ENCODE peak calls at places on chromosome 12, in ten cellular contexts. One of them, this sample, is unnamed.

GRCh38 chr12:71592841-71593240 is 70.8 kb downstream of the ZFC3H1 start:
- DNase-seq in tibial artery: no peak
- DNase-seq in HFFc6: no peak
- DNase-seq in GM23338: no peak
- DNase-seq in stomach: no peak
- DNase-seq in kidney: no peak
- DNase-seq in fibroblast of the aortic adventitia: no peak
- DNase-seq in astrocyte: no peak
- DNase-seq in ovary: no peak
- DNase-seq in progenitor cell of endocrine pancreas: no peak
- DNase-seq in this sample: no peak

GRCh38 chr12:108419949-108420348 is 80.8 kb upstream of the CMKLR1 start:
- DNase-seq in GM23338: no peak
- DNase-seq in kidney: no peak
- DNase-seq in tibial artery: no peak
- DNase-seq in HFFc6: no peak
- DNase-seq in fibroblast of the aortic adventitia: no peak
- DNase-seq in stomach: no peak
- DNase-seq in progenitor cell of endocrine pancreas: no peak
- DNase-seq in astrocyte: no peak
- DNase-seq in ovary: no peak
- DNase-seq in this sample: no peak

GRCh38 chr12:51631591-51631990 is 40.6 kb downstream of the SCN8A start:
- DNase-seq in astrocyte: peak
- DNase-seq in tibial artery: no peak
- DNase-seq in stomach: no peak
- DNase-seq in kidney: no peak
- DNase-seq in ovary: no peak
- DNase-seq in fibroblast of the aortic adventitia: peak
- DNase-seq in progenitor cell of endocrine pancreas: no peak
- DNase-seq in GM23338: no peak
- DNase-seq in HFFc6: peak
- DNase-seq in this sample: no peak

GRCh38 chr12:111699962-111700361 is 14.1 kb downstream of the ACAD10 start:
- DNase-seq in GM23338: no peak
- DNase-seq in fibroblast of the aortic adventitia: no peak
- DNase-seq in HFFc6: no peak
- DNase-seq in ovary: no peak
- DNase-seq in tibial artery: no peak
- DNase-seq in stomach: no peak
- DNase-seq in progenitor cell of endocrine pancreas: no peak
- DNase-seq in astrocyte: no peak
- DNase-seq in kidney: no peak
- DNase-seq in this sample: no peak

GRCh38 chr12:98686603-98687002 is 41.5 kb downstream of the APAF1 start:
- DNase-seq in tibial artery: no peak
- DNase-seq in GM23338: no peak
- DNase-seq in progenitor cell of endocrine pancreas: no peak
- DNase-seq in HFFc6: no peak
- DNase-seq in kidney: no peak
- DNase-seq in astrocyte: no peak
- DNase-seq in ovary: no peak
- DNase-seq in fibroblast of the aortic adventitia: no peak
- DNase-seq in stomach: no peak
- DNase-seq in this sample: no peak

GRCh38 chr12:57216014-57216891 is at the start of gene NXPH4:
- DNase-seq in tibial artery: no peak
- DNase-seq in progenitor cell of endocrine pancreas: no peak
- DNase-seq in GM23338: peak
- DNase-seq in kidney: no peak
- DNase-seq in stomach: peak
- DNase-seq in fibroblast of the aortic adventitia: no peak
- DNase-seq in HFFc6: no peak
- DNase-seq in ovary: no peak
- DNase-seq in astrocyte: no peak
- DNase-seq in this sample: no peak

GRCh38 chr12:13811061-13811460 is 170.3 kb downstream of the GRIN2B start:
- DNase-seq in GM23338: no peak
- DNase-seq in progenitor cell of endocrine pancreas: no peak
- DNase-seq in stomach: no peak
- DNase-seq in kidney: no peak
- DNase-seq in astrocyte: no peak
- DNase-seq in fibroblast of the aortic adventitia: no peak
- DNase-seq in tibial artery: no peak
- DNase-seq in ovary: no peak
- DNase-seq in HFFc6: no peak
- DNase-seq in this sample: no peak

GRCh38 chr12:78229491-78230209 is 399.0 kb downstream of the NAV3 start:
- DNase-seq in HFFc6: peak
- DNase-seq in astrocyte: peak
- DNase-seq in progenitor cell of endocrine pancreas: no peak
- DNase-seq in GM23338: peak
- DNase-seq in stomach: no peak
- DNase-seq in tibial artery: no peak
- DNase-seq in fibroblast of the aortic adventitia: peak
- DNase-seq in kidney: no peak
- DNase-seq in ovary: peak
- DNase-seq in this sample: peak

GRCh38 chr12:119685375-119685774 is 17.4 kb downstream of the PRKAB1 start:
- DNase-seq in fibroblast of the aortic adventitia: no peak
- DNase-seq in stomach: no peak
- DNase-seq in HFFc6: no peak
- DNase-seq in astrocyte: no peak
- DNase-seq in tibial artery: no peak
- DNase-seq in GM23338: no peak
- DNase-seq in ovary: no peak
- DNase-seq in progenitor cell of endocrine pancreas: no peak
- DNase-seq in kidney: no peak
- DNase-seq in this sample: no peak

GRCh38 chr12:47705239-47705570 is 625 bp downstream of the RPAP3 start:
- DNase-seq in GM23338: no peak
- DNase-seq in HFFc6: no peak
- DNase-seq in kidney: no peak
- DNase-seq in progenitor cell of endocrine pancreas: no peak
- DNase-seq in tibial artery: no peak
- DNase-seq in ovary: no peak
- DNase-seq in astrocyte: peak
- DNase-seq in stomach: no peak
- DNase-seq in fibroblast of the aortic adventitia: no peak
- DNase-seq in this sample: no peak

GRCh38 chr12:64675795-64676194 is 65.5 kb downstream of the RASSF3 start:
- DNase-seq in kidney: no peak
- DNase-seq in HFFc6: no peak
- DNase-seq in astrocyte: peak
- DNase-seq in ovary: no peak
- DNase-seq in progenitor cell of endocrine pancreas: no peak
- DNase-seq in stomach: peak
- DNase-seq in tibial artery: peak
- DNase-seq in GM23338: no peak
- DNase-seq in fibroblast of the aortic adventitia: peak
- DNase-seq in this sample: no peak

GRCh38 chr12:21248679-21249078 is 86.0 kb downstream of the SLCO1A2 start:
- DNase-seq in ovary: no peak
- DNase-seq in stomach: no peak
- DNase-seq in progenitor cell of endocrine pancreas: no peak
- DNase-seq in fibroblast of the aortic adventitia: peak
- DNase-seq in kidney: no peak
- DNase-seq in astrocyte: no peak
- DNase-seq in GM23338: peak
- DNase-seq in HFFc6: no peak
- DNase-seq in tibial artery: no peak
- DNase-seq in this sample: no peak

GRCh38 chr12:27185234-27186045 is 58.6 kb upstream of the STK38L start:
- DNase-seq in HFFc6: peak
- DNase-seq in progenitor cell of endocrine pancreas: no peak
- DNase-seq in stomach: no peak
- DNase-seq in GM23338: no peak
- DNase-seq in ovary: no peak
- DNase-seq in astrocyte: peak
- DNase-seq in tibial artery: no peak
- DNase-seq in kidney: no peak
- DNase-seq in fibroblast of the aortic adventitia: peak
- DNase-seq in this sample: no peak

GRCh38 chr12:27525373-27525772 is 1.4 kb downstream of the PPFIBP1 start:
- DNase-seq in kidney: no peak
- DNase-seq in progenitor cell of endocrine pancreas: no peak
- DNase-seq in tibial artery: no peak
- DNase-seq in fibroblast of the aortic adventitia: peak
- DNase-seq in stomach: no peak
- DNase-seq in astrocyte: peak
- DNase-seq in HFFc6: peak
- DNase-seq in ovary: no peak
- DNase-seq in GM23338: peak
- DNase-seq in this sample: peak

GRCh38 chr12:77685112-77685511 is 145.6 kb upstream of the NAV3 start:
- DNase-seq in stomach: peak
- DNase-seq in ovary: peak
- DNase-seq in tibial artery: no peak
- DNase-seq in progenitor cell of endocrine pancreas: peak
- DNase-seq in GM23338: peak
- DNase-seq in HFFc6: peak
- DNase-seq in astrocyte: peak
- DNase-seq in kidney: no peak
- DNase-seq in fibroblast of the aortic adventitia: peak
- DNase-seq in this sample: peak

GRCh38 chr12:128864516-128865186 is 11.4 kb downstream of the GLT1D1 start:
- DNase-seq in tibial artery: peak
- DNase-seq in kidney: no peak
- DNase-seq in ovary: no peak
- DNase-seq in astrocyte: no peak
- DNase-seq in progenitor cell of endocrine pancreas: no peak
- DNase-seq in fibroblast of the aortic adventitia: no peak
- DNase-seq in GM23338: no peak
- DNase-seq in stomach: no peak
- DNase-seq in HFFc6: no peak
- DNase-seq in this sample: no peak

GRCh38 chr12:29088611-29089219 is 60.4 kb upstream of the FAR2 start:
- DNase-seq in tibial artery: no peak
- DNase-seq in kidney: no peak
- DNase-seq in GM23338: peak
- DNase-seq in ovary: no peak
- DNase-seq in fibroblast of the aortic adventitia: peak
- DNase-seq in astrocyte: no peak
- DNase-seq in progenitor cell of endocrine pancreas: no peak
- DNase-seq in stomach: no peak
- DNase-seq in HFFc6: no peak
- DNase-seq in this sample: no peak
- TF ChIP-seq CTCF in tibial artery: no peak
- TF ChIP-seq CTCF in kidney: peak
- TF ChIP-seq CTCF in GM23338: peak
- TF ChIP-seq CTCF in ovary: no peak
- TF ChIP-seq CTCF in fibroblast of the aortic adventitia: peak
- TF ChIP-seq CTCF in astrocyte: peak
- TF ChIP-seq CTCF in progenitor cell of endocrine pancreas: peak
- TF ChIP-seq CTCF in stomach: peak
- TF ChIP-seq CTCF in HFFc6: peak
- TF ChIP-seq CTCF in this sample: peak

DNA sequence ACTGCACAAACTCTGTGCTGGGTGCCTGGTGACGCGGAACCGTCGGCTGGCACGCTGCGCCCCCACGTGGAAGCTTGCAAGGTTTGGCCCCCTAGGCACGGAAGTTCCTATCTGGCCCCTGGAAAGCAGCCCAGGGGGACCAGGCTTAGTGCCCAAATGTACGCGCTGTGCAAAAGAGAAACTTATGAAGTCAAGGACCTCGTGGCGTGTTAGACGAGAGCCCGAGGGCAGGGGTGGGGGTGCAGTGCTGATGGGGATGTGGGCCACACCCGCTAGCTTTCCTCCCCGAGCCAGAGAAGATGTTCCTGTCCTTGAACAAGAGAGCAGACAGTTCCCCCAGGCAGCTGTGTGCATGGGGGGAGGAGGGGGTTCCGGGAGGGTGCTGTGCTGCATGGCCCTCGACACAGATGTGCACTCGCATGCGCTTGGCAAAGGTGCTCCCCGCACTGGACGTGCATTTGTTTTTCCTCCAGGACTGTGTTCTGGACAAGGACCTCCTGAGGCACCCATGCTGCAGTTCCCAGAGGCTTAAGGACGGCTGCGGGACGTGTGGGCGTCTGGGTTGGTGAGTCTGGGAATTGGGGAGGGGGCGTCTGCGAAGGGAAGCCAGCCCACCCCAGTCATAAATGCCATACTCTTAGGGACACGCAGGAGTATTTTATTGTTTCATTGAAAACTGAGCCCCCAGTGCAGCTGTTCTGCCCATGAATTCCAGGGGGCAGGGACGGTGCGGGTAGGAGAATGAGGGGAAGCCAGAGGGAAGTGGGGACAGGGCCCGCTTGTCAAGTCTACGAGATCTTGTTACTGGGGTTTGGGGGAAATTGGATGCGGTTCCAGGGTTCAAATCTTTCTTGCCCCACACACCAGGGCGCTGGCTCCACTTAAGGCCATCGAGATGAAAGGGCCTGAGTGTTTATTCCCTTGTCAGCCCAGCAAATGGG is 80.0 kb downstream of the NTF3 start:
- DNase-seq in ovary: peak
- DNase-seq in kidney: no peak
- DNase-seq in progenitor cell of endocrine pancreas: peak
- DNase-seq in HFFc6: peak
- DNase-seq in tibial artery: no peak
- DNase-seq in fibroblast of the aortic adventitia: peak
- DNase-seq in stomach: no peak
- DNase-seq in GM23338: peak
- DNase-seq in astrocyte: no peak
- DNase-seq in this sample: peak
- TF ChIP-seq CTCF in ovary: peak
- TF ChIP-seq CTCF in kidney: peak
- TF ChIP-seq CTCF in progenitor cell of endocrine pancreas: peak
- TF ChIP-seq CTCF in HFFc6: peak
- TF ChIP-seq CTCF in tibial artery: peak
- TF ChIP-seq CTCF in fibroblast of the aortic adventitia: peak
- TF ChIP-seq CTCF in stomach: peak
- TF ChIP-seq CTCF in GM23338: peak
- TF ChIP-seq CTCF in astrocyte: peak
- TF ChIP-seq CTCF in this sample: peak

GRCh38 chr12:102811125-102811737 is 105.8 kb downstream of the PAH start:
- DNase-seq in progenitor cell of endocrine pancreas: peak
- DNase-seq in stomach: no peak
- DNase-seq in tibial artery: no peak
- DNase-seq in HFFc6: no peak
- DNase-seq in ovary: peak
- DNase-seq in kidney: no peak
- DNase-seq in astrocyte: no peak
- DNase-seq in fibroblast of the aortic adventitia: no peak
- DNase-seq in GM23338: peak
- DNase-seq in this sample: peak
- TF ChIP-seq CTCF in progenitor cell of endocrine pancreas: peak
- TF ChIP-seq CTCF in stomach: peak
- TF ChIP-seq CTCF in tibial artery: peak
- TF ChIP-seq CTCF in HFFc6: peak
- TF ChIP-seq CTCF in ovary: no peak
- TF ChIP-seq CTCF in kidney: peak
- TF ChIP-seq CTCF in astrocyte: peak
- TF ChIP-seq CTCF in fibroblast of the aortic adventitia: no peak
- TF ChIP-seq CTCF in GM23338: peak
- TF ChIP-seq CTCF in this sample: peak

DNA sequence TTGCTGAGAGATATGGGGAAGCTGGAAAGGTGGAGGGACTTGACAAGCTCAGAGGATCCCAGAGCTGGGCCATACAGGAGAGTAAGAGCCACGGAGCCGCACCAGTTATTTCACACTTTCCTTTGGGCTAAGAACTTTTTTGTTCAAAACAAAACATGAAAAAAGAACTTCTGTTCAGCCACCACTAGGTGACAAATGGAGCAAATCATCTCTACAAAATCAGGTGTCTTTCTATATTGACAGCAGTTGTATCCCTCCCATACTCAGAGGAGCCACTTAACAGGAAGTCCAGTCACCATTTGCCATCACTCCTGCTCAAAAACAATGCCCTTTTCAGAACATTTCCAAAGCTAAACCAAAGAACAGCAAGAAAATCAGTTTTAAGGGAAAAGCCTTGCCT is 70.3 kb upstream of the DBX2 start:
- DNase-seq in GM23338: peak
- DNase-seq in kidney: no peak
- DNase-seq in tibial artery: no peak
- DNase-seq in stomach: no peak
- DNase-seq in fibroblast of the aortic adventitia: no peak
- DNase-seq in progenitor cell of endocrine pancreas: no peak
- DNase-seq in ovary: no peak
- DNase-seq in astrocyte: no peak
- DNase-seq in HFFc6: no peak
- DNase-seq in this sample: no peak
- TF ChIP-seq CTCF in GM23338: no peak
- TF ChIP-seq CTCF in kidney: no peak
- TF ChIP-seq CTCF in tibial artery: no peak
- TF ChIP-seq CTCF in stomach: no peak
- TF ChIP-seq CTCF in fibroblast of the aortic adventitia: no peak
- TF ChIP-seq CTCF in progenitor cell of endocrine pancreas: peak
- TF ChIP-seq CTCF in ovary: no peak
- TF ChIP-seq CTCF in astrocyte: no peak
- TF ChIP-seq CTCF in HFFc6: peak
- TF ChIP-seq CTCF in this sample: peak